ENCODE peak calls at places on chromosomes 3 and 15, in six cellular contexts. M is CD8-positive, alpha-beta T cell; V is dorsolateral prefrontal cortex; S is ovary; P is HCT116; T is endothelial cell of umbilical vein. K is an unnamed sample.

GRCh38 chr3:4224331-4224730 is 78.8 kb upstream of the SETMAR start:
- DNase-seq in M (no peak), V (no peak), S (no peak), P (no peak), T (no peak), K (no peak)

GRCh38 chr3:196726788-196727675 is 12.6 kb upstream of the PAK2 start:
- DNase-seq in M (no peak), V (no peak), S (no peak), P (no peak), T (peak; percentile 40), K (no peak)

GRCh38 chr3:148861277-148861869 is 3.7 kb upstream of the CPA3 start:
- DNase-seq in M (no peak), V (no peak), S (no peak), P (peak; percentile 40), T (peak; percentile 60), K (no peak)

GRCh38 chr3:47394867-47395266 is 14.0 kb downstream of the PTPN23 start:
- DNase-seq in M (no peak), V (peak; percentile 73), S (no peak), P (no peak), T (no peak), K (no peak)

GRCh38 chr3:142027713-142028112 is 121.6 kb downstream of the TFDP2 start:
- DNase-seq in M (no peak), V (no peak), S (no peak), P (no peak), T (peak; percentile 64), K (no peak)

GRCh38 chr3:88113311-88114162 is 36.2 kb upstream of the C3orf38 start:
- DNase-seq in M (peak; percentile 55), V (peak; percentile 60), S (no peak), P (peak; percentile 57), T (peak; percentile 84), K (peak; percentile 0)

GRCh38 chr3:40720863-40721262 is 196.1 kb downstream of the ZNF621 start:
- DNase-seq in M (no peak), V (no peak), S (no peak), P (no peak), T (no peak), K (no peak)

GRCh38 chr15:77898811-77899730 is 178.4 kb downstream of the TBC1D2B start:
- DNase-seq in M (no peak), V (no peak), S (peak; percentile 21), P (no peak), T (no peak), K (no peak)

GRCh38 chr3:101695779-101696372 is 9.4 kb upstream of the RPL24 start:
- DNase-seq in M (peak; percentile 33), V (peak; percentile 57), S (no peak), P (peak; percentile 61), T (peak; percentile 68), K (no peak)

GRCh38 chr3:78988324-78988723 is 779.5 kb downstream of the ROBO1 start:
- DNase-seq in M (no peak), V (no peak), S (no peak), P (no peak), T (peak; percentile 26), K (no peak)

GRCh38 chr3:17466028-17466427 is 276.4 kb downstream of the TBC1D5 start:
- DNase-seq in M (no peak), V (no peak), S (no peak), P (no peak), T (no peak), K (no peak)

GRCh38 chr15:39682366-39682765 is 100.3 kb downstream of the FSIP1 start:
- DNase-seq in M (no peak), V (no peak), S (no peak), P (no peak), T (no peak), K (no peak)

GRCh38 chr3:40258555-40258954 is 51.0 kb upstream of the EIF1B start:
- DNase-seq in M (no peak), V (no peak), S (no peak), P (peak; percentile 10), T (no peak), K (no peak)

GRCh38 chr15:74723754-74724334 is 1.5 kb downstream of the CYP1A1 start:
- DNase-seq in M (no peak), V (no peak), S (no peak), P (peak; percentile 77), T (peak; percentile 62), K (peak; percentile 28)

GRCh38 chr3:66552846-66553245 is 52.0 kb upstream of the LRIG1 start:
- DNase-seq in M (no peak), V (no peak), S (no peak), P (no peak), T (no peak), K (no peak)

GRCh38 chr15:57323806-57324589 is 52.3 kb upstream of the CGNL1 start:
- DNase-seq in M (no peak), V (no peak), S (no peak), P (peak; percentile 90), T (no peak), K (no peak)

GRCh38 chr3:103218146-103218545 is 783.3 kb downstream of the ZPLD1 start:
- DNase-seq in M (no peak), V (no peak), S (no peak), P (no peak), T (no peak), K (no peak)

GRCh38 chr3:58237940-58238681 is 519 bp downstream of the ABHD6 start:
- DNase-seq in M (peak; percentile 29), V (peak; percentile 78), S (peak; percentile 79), P (no peak), T (peak; percentile 18), K (peak; percentile 80)

GRCh38 chr3:69379661-69380060 is 6.2 kb downstream of the FRMD4B start:
- DNase-seq in M (no peak), V (no peak), S (no peak), P (no peak), T (no peak), K (no peak)

GRCh38 chr3:48594431-48595049 is 589 bp downstream of the COL7A1 start:
- DNase-seq in M (no peak), V (no peak), S (no peak), P (no peak), T (no peak), K (no peak)

GRCh38 chr3:116059421-116060096 is 385.7 kb downstream of the LSAMP start:
- DNase-seq in M (no peak), V (no peak), S (no peak), P (peak; percentile 82), T (no peak), K (no peak)

GRCh38 chr3:137768361-137769320 is 4.5 kb downstream of the SOX14 start:
- DNase-seq in M (no peak), V (no peak), S (no peak), P (no peak), T (no peak), K (no peak)

GRCh38 chr3:188090626-188091309 is 63.2 kb upstream of the LPP start:
- DNase-seq in M (no peak), V (no peak), S (no peak), P (no peak), T (no peak), K (no peak)

GRCh38 chr3:178960191-178960590 is 111.4 kb downstream of the ZMAT3 start:
- DNase-seq in M (no peak), V (no peak), S (no peak), P (no peak), T (no peak), K (no peak)

DNA sequence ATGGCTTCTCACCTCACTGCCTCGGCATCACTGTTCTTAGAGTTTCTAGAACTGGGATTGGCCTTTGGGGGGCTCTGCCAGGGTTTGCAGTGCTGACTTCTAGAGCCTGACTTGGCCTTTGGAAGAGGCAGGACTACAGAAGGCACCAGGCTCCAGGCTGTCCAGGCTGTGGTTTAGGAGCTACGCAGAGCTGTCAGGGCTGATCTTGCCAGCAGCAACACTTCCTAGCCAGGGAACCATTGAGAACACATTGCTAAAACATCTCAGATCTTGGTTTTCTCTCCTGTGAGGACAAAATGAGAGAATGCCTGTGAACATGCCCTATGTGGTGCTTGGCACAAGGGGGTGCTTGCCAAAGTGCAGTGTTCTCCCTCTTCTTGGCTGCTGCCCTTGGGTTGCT is 34.6 kb upstream of the APEH start:
- DNase-seq in M (no peak), V (no peak), S (no peak), P (no peak), T (no peak), K (no peak)
- H3K27ac ChIP-seq in M (no peak overlapping the region), V (no peak overlapping the region), S (no peak overlapping the region), P (no peak overlapping the region), T (no peak overlapping the region), K (peak overlapping the region; percentile 70)

DNA sequence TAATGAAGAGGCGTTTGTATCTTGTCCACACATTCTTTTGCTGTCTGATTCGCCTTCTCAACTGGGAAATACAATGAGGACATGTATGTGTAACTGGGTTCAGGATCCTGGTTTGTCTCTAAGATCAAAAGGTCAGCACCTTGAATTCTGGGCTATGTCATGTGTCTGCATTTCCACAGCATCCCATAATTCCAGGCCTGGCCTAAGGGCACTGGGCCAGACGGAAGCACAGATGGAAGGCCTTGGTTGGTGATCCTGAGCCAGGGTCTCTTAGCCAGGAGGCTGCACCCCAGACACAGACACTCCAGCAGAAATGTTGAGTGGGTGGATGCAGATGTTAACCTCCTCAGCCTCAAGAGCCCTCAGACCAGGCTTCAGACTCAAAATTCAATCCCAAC is 23.7 kb upstream of the HERC1 start:
- DNase-seq in M (no peak), V (no peak), S (peak; percentile 42), P (no peak), T (no peak), K (no peak)
- H3K27ac ChIP-seq in M (no peak overlapping the region), V (peak overlapping the region; percentile 43), S (no peak overlapping the region), P (no peak overlapping the region), T (peak overlapping the region; percentile 90), K (peak overlapping the region; percentile 4)

GRCh38 chr3:53028641-53029040 is 17.2 kb downstream of the SFMBT1 start:
- DNase-seq in M (no peak), V (no peak), S (no peak), P (no peak), T (no peak), K (no peak)
- H3K27ac ChIP-seq in M (no peak overlapping the region), V (no peak overlapping the region), S (no peak overlapping the region), P (no peak overlapping the region), T (no peak overlapping the region), K (no peak overlapping the region)

GRCh38 chr3:129063091-129063640 is 2.6 kb downstream of the GP9 start:
- DNase-seq in M (no peak), V (no peak), S (no peak), P (no peak), T (no peak), K (no peak)

GRCh38 chr3:129060276-129061076 is at the start of gene GP9:
- DNase-seq in M (no peak), V (no peak), S (no peak), P (no peak), T (no peak), K (no peak)

GRCh38 chr3:129059311-129059975 is 1.1 kb upstream of the GP9 start:
- DNase-seq in M (no peak), V (no peak), S (no peak), P (no peak), T (no peak), K (no peak)

GRCh38 chr3:129061888-129062834 is 1.6 kb downstream of the GP9 start:
- DNase-seq in M (no peak), V (no peak), S (no peak), P (no peak), T (no peak), K (no peak)

GRCh38 chr3:129061077-129061887 is 703 bp downstream of the GP9 start:
- DNase-seq in M (no peak), V (no peak), S (no peak), P (no peak), T (no peak), K (no peak)
- H3K27ac ChIP-seq in M (no peak overlapping the region), V (no peak overlapping the region), S (no peak overlapping the region), P (no peak overlapping the region), T (no peak overlapping the region), K (no peak overlapping the region)

K was measured in caudate nucleus.